ENCODE peak calls at places on chromosomes 7 and 10, in eight cellular contexts. V, L, D, R, B, H, N and C are unnamed samples.
A peak's percentile ranks its signal among the peaks of the same experiment; 100 is the strongest.

GRCh38 chr7:65927489-65928448 is 54.2 kb downstream of the GUSB start:
- DNase-seq in V (peak; percentile 31), L (peak; percentile 45), D (no peak), R (peak; percentile 33), B (no peak), H (no peak), N (no peak), C (no peak)

GRCh38 chr7:74325230-74325565 is 36.0 kb downstream of the CLIP2 start:
- DNase-seq in V (peak; percentile 61), L (peak; percentile 63), D (no peak), R (peak; percentile 72), B (no peak), H (no peak), N (no peak), C (no peak)

GRCh38 chr10:44243851-44244502 is 140.9 kb downstream of the CXCL12 start:
- DNase-seq in V (no peak), L (no peak), D (no peak), R (no peak), B (no peak), H (no peak), N (no peak), C (no peak)

GRCh38 chr7:140035400-140036223 is 27.1 kb downstream of the PARP12 start:
- DNase-seq in V (no peak), L (no peak), D (no peak), R (no peak), B (no peak), H (peak; percentile 35), N (no peak), C (no peak)

GRCh38 chr10:59435707-59436106 is 73.4 kb upstream of the FAM13C start:
- DNase-seq in V (no peak), L (no peak), D (no peak), R (no peak), B (no peak), H (no peak), N (no peak), C (no peak)

GRCh38 chr7:151086802-151087246 is 549 bp downstream of the AGAP3 start:
- DNase-seq in V (peak; percentile 35), L (peak; percentile 47), D (peak; percentile 41), R (no peak), B (no peak), H (no peak), N (no peak), C (no peak)

GRCh38 chr10:75350791-75351190 is 50.8 kb downstream of the ZNF503 start:
- DNase-seq in V (no peak), L (no peak), D (no peak), R (no peak), B (no peak), H (no peak), N (no peak), C (no peak)

GRCh38 chr10:113585949-113586348 is 33.1 kb downstream of the HABP2 start:
- DNase-seq in V (no peak), L (no peak), D (no peak), R (no peak), B (no peak), H (no peak), N (no peak), C (no peak)

GRCh38 chr7:135817576-135817975 is 69.0 kb upstream of the FAM180A start:
- DNase-seq in V (no peak), L (no peak), D (no peak), R (no peak), B (no peak), H (no peak), N (no peak), C (no peak)

GRCh38 chr7:158933468-158934139 is 77.2 kb downstream of the DYNC2I1 start:
- DNase-seq in V (no peak), L (no peak), D (no peak), R (no peak), B (no peak), H (no peak), N (no peak), C (no peak)

GRCh38 chr10:98150544-98150943 is 16.1 kb downstream of the R3HCC1L start:
- DNase-seq in V (no peak), L (no peak), D (no peak), R (no peak), B (no peak), H (no peak), N (no peak), C (no peak)

GRCh38 chr7:22657479-22657878 is 69.5 kb upstream of the IL6 start:
- DNase-seq in V (no peak), L (no peak), D (no peak), R (no peak), B (no peak), H (no peak), N (no peak), C (no peak)

GRCh38 chr7:150657526-150657925 is 25.3 kb upstream of the GIMAP6 start:
- DNase-seq in V (no peak), L (no peak), D (no peak), R (no peak), B (no peak), H (no peak), N (no peak), C (no peak)

GRCh38 chr10:71080381-71081228 is 131.8 kb upstream of the UNC5B start:
- DNase-seq in V (peak; percentile 3), L (peak; percentile 6), D (no peak), R (no peak), B (peak; percentile 23), H (no peak), N (no peak), C (no peak)

GRCh38 chr10:129760003-129760315 is 204.1 kb downstream of the EBF3 start:
- DNase-seq in V (no peak), L (peak; percentile 11), D (no peak), R (no peak), B (no peak), H (no peak), N (peak; percentile 36), C (no peak)

GRCh38 chr10:126387931-126388911 is at the start of gene ADAM12:
- DNase-seq in V (peak; percentile 21), L (no peak), D (peak; percentile 62), R (peak; percentile 36), B (peak; percentile 15), H (no peak), N (no peak), C (no peak)

GRCh38 chr7:150731916-150732315 is 5.3 kb upstream of the GIMAP5 start:
- DNase-seq in V (no peak), L (no peak), D (no peak), R (no peak), B (no peak), H (no peak), N (no peak), C (no peak)

GRCh38 chr7:129332354-129333056 is 101.7 kb upstream of the STRIP2 start:
- DNase-seq in V (no peak), L (no peak), D (no peak), R (no peak), B (no peak), H (peak; percentile 32), N (no peak), C (no peak)

GRCh38 chr10:1149793-1150637 is 93.8 kb downstream of the WDR37 start:
- DNase-seq in V (peak; percentile 18), L (peak; percentile 24), D (no peak), R (no peak), B (no peak), H (no peak), N (no peak), C (no peak)

DNA sequence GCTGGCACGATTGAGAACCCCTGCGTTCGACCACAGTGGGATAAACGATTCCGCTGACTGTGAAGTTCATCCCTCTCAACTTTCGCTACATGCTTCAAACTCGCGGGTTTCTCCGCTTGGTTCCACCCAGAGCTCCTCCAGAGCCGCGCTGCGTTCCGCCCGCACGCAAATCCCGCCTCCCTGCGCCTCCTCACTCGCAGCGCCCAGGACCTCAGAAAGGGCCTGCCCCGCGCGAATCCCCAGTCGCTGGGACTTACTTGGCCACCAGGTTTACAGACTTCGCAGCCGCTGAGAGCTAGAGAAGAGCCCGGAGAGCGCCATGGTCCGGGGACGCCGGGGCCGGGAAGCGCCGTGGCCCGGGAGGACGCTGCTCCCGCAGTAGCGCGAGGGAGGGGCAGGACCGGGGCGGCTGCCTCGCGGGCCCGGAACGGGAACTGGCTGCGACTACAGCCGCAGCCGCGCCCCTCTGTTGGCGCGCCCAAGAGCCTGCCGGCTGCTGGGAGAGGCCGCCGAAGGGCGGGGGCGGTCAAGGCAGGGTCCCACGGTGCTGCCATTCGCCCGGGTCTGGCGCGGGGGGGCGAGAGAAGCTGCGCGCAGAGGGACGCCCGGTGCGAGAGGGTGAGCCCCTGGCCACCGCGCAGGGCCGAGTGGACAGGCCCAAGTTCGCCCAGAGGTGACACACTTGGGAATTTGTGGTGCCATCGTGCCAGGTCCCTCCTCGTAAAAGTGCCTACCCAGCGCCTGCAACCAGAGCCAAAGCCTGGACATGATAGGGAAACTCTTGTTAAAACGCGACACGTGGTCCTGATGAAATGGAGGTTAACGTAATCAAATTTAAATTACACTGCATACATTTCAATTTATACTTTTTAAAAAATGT is at the start of gene NOD1:
- DNase-seq in V (peak; percentile 88), L (peak; percentile 84), D (peak; percentile 76), R (peak; percentile 92), B (peak; percentile 90), H (no peak), N (peak; percentile 90), C (peak; percentile 91)
- TF ChIP-seq CTCF in V (no peak), L (no peak), D (peak; percentile 18), R (no peak), B (no peak), H (peak; percentile 6), N (no peak), C (no peak)

DNA sequence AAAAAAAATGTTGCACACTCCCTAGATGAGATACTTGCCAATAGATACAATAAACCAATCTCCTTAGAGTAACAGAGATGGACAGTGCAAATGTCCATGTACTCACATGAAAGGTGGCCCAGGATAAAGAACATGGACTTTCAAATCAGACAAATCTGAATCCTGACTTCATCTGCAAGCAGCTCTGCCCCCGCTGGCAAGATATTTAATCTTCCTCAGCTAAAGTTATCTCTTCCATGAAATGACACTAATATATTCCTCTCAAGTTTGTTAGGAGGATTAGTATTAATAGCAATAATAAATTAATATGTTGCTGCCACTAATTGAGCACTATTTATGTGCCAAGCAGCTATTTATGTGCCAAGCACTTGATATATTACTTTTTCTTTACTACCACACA is 148.6 kb upstream of the YAE1 start:
- DNase-seq in V (no peak), L (no peak), D (no peak), R (no peak), B (no peak), H (no peak), N (no peak), C (no peak)
- TF ChIP-seq CTCF in V (no peak), L (no peak), D (no peak), R (no peak), B (no peak), H (no peak), N (no peak), C (no peak)

GRCh38 chr7:2651336-2651735 is 19.6 kb downstream of the TTYH3 start:
- DNase-seq in V (no peak), L (no peak), D (no peak), R (no peak), B (peak; percentile 69), H (no peak), N (no peak), C (no peak)
- TF ChIP-seq CTCF in V (no peak), L (no peak), D (no peak), R (no peak), B (no peak), H (no peak), N (no peak), C (no peak)

DNA sequence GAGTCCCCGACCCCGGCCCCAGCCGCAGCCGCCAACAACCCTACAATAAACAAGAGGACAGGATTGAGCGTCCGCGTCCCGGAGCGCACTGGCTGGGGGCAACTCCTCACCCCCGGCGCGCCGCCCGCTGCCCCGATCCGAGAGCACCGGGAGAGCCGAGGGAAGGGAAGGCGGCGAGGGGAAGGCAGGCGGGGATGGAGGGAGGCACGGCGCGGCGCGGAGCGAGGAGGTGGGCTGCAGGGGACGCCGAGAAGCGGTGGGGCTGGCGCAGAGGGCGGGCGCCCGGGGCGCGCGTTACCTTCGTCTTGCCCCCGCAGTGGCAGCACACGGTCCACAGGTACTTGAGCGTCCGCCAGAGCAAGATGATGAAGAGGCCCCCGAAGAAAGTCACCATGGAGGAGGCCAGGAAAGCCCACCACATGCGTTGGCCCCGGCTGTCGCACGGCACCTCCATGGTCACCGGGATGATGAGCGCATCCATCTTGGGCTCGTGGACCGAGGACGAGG is 588 bp downstream of the KCNMA1 start:
- DNase-seq in V (no peak), L (no peak), D (peak; percentile 16), R (no peak), B (no peak), H (no peak), N (peak; percentile 48), C (no peak)
- TF ChIP-seq CTCF in V (no peak), L (no peak), D (no peak), R (no peak), B (no peak), H (no peak), N (no peak), C (no peak)